ENCODE peak calls at places on chromosomes 1 and 21, in four cellular contexts. O, M, V and R are unnamed samples.
A peak's percentile ranks its signal among the peaks of the same experiment; 100 is the strongest.

GRCh38 chr1:228374711-228375577 is 31.7 kb downstream of the TRIM11 start:
- DNase-seq in O (no peak), M (peak; percentile 94), V (no peak), R (no peak)

GRCh38 chr1:182185822-182186756 is 124.6 kb upstream of the ZNF648 start:
- DNase-seq in V (no peak), O (no peak), M (peak; percentile 92), R (no peak)

GRCh38 chr1:187626056-187626455 is 797.3 kb downstream of the PLA2G4A start:
- DNase-seq in V (no peak), M (no peak), O (no peak), R (no peak)

GRCh38 chr21:35996217-35996616 is 64.1 kb downstream of the SETD4 start:
- DNase-seq in V (no peak), O (no peak), M (no peak), R (no peak)

GRCh38 chr1:48596036-48596435 is 124.0 kb upstream of the SPATA6 start:
- DNase-seq in O (no peak), V (no peak), M (peak; percentile 13), R (no peak)

GRCh38 chr1:68363346-68363745 is 86.4 kb downstream of the RPE65 start:
- DNase-seq in V (no peak), M (no peak), O (no peak), R (no peak)

GRCh38 chr1:16321176-16321867 is 31.0 kb downstream of the FBXO42 start:
- DNase-seq in O (no peak), V (no peak), M (no peak), R (no peak)

GRCh38 chr21:39314155-39315027 is 959 bp upstream of the BRWD1 start:
- DNase-seq in M (peak; percentile 39), V (peak; percentile 73), O (peak; percentile 24), R (peak; percentile 69)

GRCh38 chr1:234018816-234019215 is 114.3 kb downstream of the SLC35F3 start:
- DNase-seq in V (no peak), O (no peak), M (no peak), R (no peak)

GRCh38 chr21:42685036-42685435 is 31.6 kb downstream of the PDE9A start:
- DNase-seq in M (no peak), V (no peak), O (no peak), R (no peak)

GRCh38 chr1:63575340-63575826 is 17.8 kb upstream of the PGM1 start:
- DNase-seq in O (no peak), M (peak; percentile 14), V (peak; percentile 44), R (peak; percentile 39)

GRCh38 chr1:33382651-33383415 is 48.1 kb downstream of the PHC2 start:
- DNase-seq in V (no peak), M (no peak), O (no peak), R (no peak)

GRCh38 chr1:53016705-53017104 is 45.3 kb upstream of the PODN start:
- DNase-seq in M (no peak), V (no peak), O (no peak), R (no peak)

GRCh38 chr1:204384636-204385354 is 25.1 kb upstream of the PLEKHA6 start:
- DNase-seq in V (no peak), O (no peak), M (peak; percentile 90), R (no peak)

GRCh38 chr1:7703321-7704213 is 67.5 kb upstream of the VAMP3 start:
- DNase-seq in V (no peak), O (no peak), M (no peak), R (peak; percentile 39)

GRCh38 chr1:36612121-36612520 is 129.4 kb upstream of the CSF3R start:
- DNase-seq in M (no peak), V (no peak), O (no peak), R (no peak)

GRCh38 chr1:81209471-81209870 is 591.3 kb upstream of the ADGRL2 start:
- DNase-seq in O (no peak), V (no peak), M (no peak), R (no peak)

GRCh38 chr1:204875255-204875654 is 4.6 kb downstream of the NFASC start:
- DNase-seq in M (no peak), O (no peak), V (no peak), R (no peak)

GRCh38 chr1:61081637-61082335 is 575 bp upstream of the NFIA start:
- DNase-seq in M (no peak), V (peak; percentile 69), O (peak; percentile 21), R (peak; percentile 32)

GRCh38 chr1:231850786-231851185 is 224.2 kb downstream of the DISC1 start:
- DNase-seq in O (no peak), V (no peak), M (no peak), R (no peak)

GRCh38 chr1:203273869-203274602 is 31.3 kb upstream of the BTG2 start:
- DNase-seq in V (no peak), M (no peak), O (no peak), R (peak; percentile 45)

GRCh38 chr21:38913120-38913975 is 107.6 kb downstream of the ETS2 start:
- DNase-seq in V (peak; percentile 56), O (no peak), M (peak; percentile 45), R (peak; percentile 9)

GRCh38 chr1:213135572-213135971 is 84.5 kb downstream of the RPS6KC1 start:
- DNase-seq in M (peak; percentile 32), O (no peak), V (no peak), R (no peak)

GRCh38 chr1:30413606-30414005 is 309.8 kb downstream of the MATN1 start:
- DNase-seq in M (no peak), O (no peak), V (no peak), R (no peak)

GRCh38 chr1:168092151-168092550 is 44.6 kb downstream of the GPR161 start:
- DNase-seq in M (no peak), O (no peak), V (no peak), R (no peak)

GRCh38 chr1:220966874-220967631 is 87.8 kb downstream of the HLX start:
- DNase-seq in M (no peak), V (no peak), O (no peak), R (no peak)

GRCh38 chr1:172699695-172700094 is 40.8 kb downstream of the FASLG start:
- DNase-seq in O (no peak), V (no peak), M (no peak), R (no peak)

GRCh38 chr1:85984677-85985076 is 171.9 kb downstream of the COL24A1 start:
- DNase-seq in V (no peak), O (no peak), M (no peak), R (no peak)

GRCh38 chr1:22880174-22880601 is 92.5 kb downstream of the LACTBL1 start:
- DNase-seq in M (peak; percentile 58), V (peak; percentile 50), O (no peak), R (no peak)

GRCh38 chr1:65265296-65266271 is 43.8 kb upstream of the DNAJC6 start:
- DNase-seq in O (no peak), V (peak; percentile 47), M (peak; percentile 67), R (peak; percentile 44)